ENCODE peak calls at places on chromosomes 4 and X, in five cellular contexts. One of them, this sample, is unnamed.

GRCh38 chr4:33302298-33302697 is 2582.1 kb downstream of the PCDH7 start:
- DNase-seq in GM23338: no peak
- DNase-seq in GM23248: no peak
- DNase-seq in astrocyte: peak; percentile 68
- DNase-seq in Karpas-422: no peak
- DNase-seq in this sample: no peak

GRCh38 chr4:163165217-163166017 is 1.3 kb downstream of the NAF1 start:
- DNase-seq in astrocyte: peak; percentile 22
- DNase-seq in GM23338: no peak
- DNase-seq in Karpas-422: peak; percentile 70
- DNase-seq in GM23248: peak; percentile 33
- DNase-seq in this sample: no peak

GRCh38 chr4:20916106-20916505 is 215.8 kb downstream of the PACRGL start:
- DNase-seq in Karpas-422: no peak
- DNase-seq in GM23338: no peak
- DNase-seq in astrocyte: peak; percentile 0
- DNase-seq in GM23248: no peak
- DNase-seq in this sample: no peak

GRCh38 chr4:8723222-8723980 is 130.8 kb downstream of the CPZ start:
- DNase-seq in GM23248: no peak
- DNase-seq in GM23338: no peak
- DNase-seq in Karpas-422: no peak
- DNase-seq in astrocyte: no peak
- DNase-seq in this sample: peak; percentile 23

GRCh38 chrX:18789916-18790315 is 82.5 kb downstream of the PPEF1 start:
- DNase-seq in GM23248: no peak
- DNase-seq in GM23338: no peak
- DNase-seq in astrocyte: no peak
- DNase-seq in Karpas-422: no peak
- DNase-seq in this sample: no peak

GRCh38 chrX:118751950-118752783 is 24.8 kb downstream of the IL13RA1 start:
- DNase-seq in Karpas-422: no peak
- DNase-seq in astrocyte: no peak
- DNase-seq in GM23248: no peak
- DNase-seq in GM23338: no peak
- DNase-seq in this sample: no peak

GRCh38 chr4:5700459-5700858 is 7.9 kb downstream of the EVC2 start:
- DNase-seq in astrocyte: no peak
- DNase-seq in Karpas-422: no peak
- DNase-seq in GM23338: no peak
- DNase-seq in GM23248: no peak
- DNase-seq in this sample: no peak

GRCh38 chr4:28886934-28887333 is 1833.2 kb upstream of the PCDH7 start:
- DNase-seq in Karpas-422: no peak
- DNase-seq in GM23248: peak; percentile 52
- DNase-seq in GM23338: no peak
- DNase-seq in astrocyte: peak; percentile 10
- DNase-seq in this sample: no peak

GRCh38 chrX:19792412-19792811 is 95.0 kb downstream of the SH3KBP1 start:
- DNase-seq in Karpas-422: peak; percentile 64
- DNase-seq in GM23248: no peak
- DNase-seq in astrocyte: no peak
- DNase-seq in GM23338: no peak
- DNase-seq in this sample: no peak

GRCh38 chr4:6221851-6222760 is 21.8 kb upstream of the JAKMIP1 start:
- DNase-seq in GM23338: peak; percentile 88
- DNase-seq in Karpas-422: no peak
- DNase-seq in astrocyte: no peak
- DNase-seq in GM23248: peak; percentile 49
- DNase-seq in this sample: no peak

GRCh38 chrX:6225307-6226052 is 3.2 kb downstream of the NLGN4X start:
- DNase-seq in GM23338: peak; percentile 32
- DNase-seq in Karpas-422: peak; percentile 76
- DNase-seq in GM23248: no peak
- DNase-seq in astrocyte: no peak
- DNase-seq in this sample: peak; percentile 62

GRCh38 chrX:68203656-68204055 is 229.6 kb downstream of the OPHN1 start:
- DNase-seq in Karpas-422: no peak
- DNase-seq in astrocyte: no peak
- DNase-seq in GM23248: no peak
- DNase-seq in GM23338: no peak
- DNase-seq in this sample: no peak
- H4K20me1 ChIP-seq in Karpas-422: no peaks in the 10 kb centered on the region
- H4K20me1 ChIP-seq in astrocyte: no peaks in the 10 kb centered on the region
- H4K20me1 ChIP-seq in GM23248: no peaks in the 10 kb centered on the region
- H4K20me1 ChIP-seq in GM23338: no peaks in the 10 kb centered on the region
- H4K20me1 ChIP-seq in this sample: no peaks in the 10 kb centered on the region

DNA sequence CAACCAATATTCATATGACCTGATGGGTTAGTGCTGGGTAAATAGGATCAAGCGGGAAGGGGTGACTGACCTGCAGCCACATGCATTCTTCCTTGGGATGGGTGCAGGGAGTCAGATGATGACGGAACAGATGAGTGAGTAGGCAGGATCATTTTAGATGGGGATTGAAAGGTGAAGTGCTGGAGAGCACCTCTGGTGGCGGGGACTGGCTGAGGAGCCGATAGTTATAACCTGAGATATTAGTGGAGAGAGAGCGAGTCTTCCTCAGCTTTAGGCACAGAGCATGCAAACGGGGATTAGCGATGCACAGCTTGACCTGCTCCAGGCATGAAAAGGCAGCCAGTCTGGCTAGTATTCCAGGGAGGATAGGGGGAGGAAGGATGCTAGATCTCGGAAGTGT is 99.1 kb downstream of the AFF1 start:
- DNase-seq in astrocyte: no peak
- DNase-seq in GM23338: peak; percentile 67
- DNase-seq in Karpas-422: no peak
- DNase-seq in GM23248: no peak
- DNase-seq in this sample: no peak
- H4K20me1 ChIP-seq in astrocyte: peaks cover 82% of the 10 kb centered on the region
- H4K20me1 ChIP-seq in GM23338: peaks cover 28% of the 10 kb centered on the region
- H4K20me1 ChIP-seq in Karpas-422: peaks cover 19% of the 10 kb centered on the region
- H4K20me1 ChIP-seq in GM23248: peaks cover 4% of the 10 kb centered on the region
- H4K20me1 ChIP-seq in this sample: peaks cover 19% of the 10 kb centered on the region

DNA sequence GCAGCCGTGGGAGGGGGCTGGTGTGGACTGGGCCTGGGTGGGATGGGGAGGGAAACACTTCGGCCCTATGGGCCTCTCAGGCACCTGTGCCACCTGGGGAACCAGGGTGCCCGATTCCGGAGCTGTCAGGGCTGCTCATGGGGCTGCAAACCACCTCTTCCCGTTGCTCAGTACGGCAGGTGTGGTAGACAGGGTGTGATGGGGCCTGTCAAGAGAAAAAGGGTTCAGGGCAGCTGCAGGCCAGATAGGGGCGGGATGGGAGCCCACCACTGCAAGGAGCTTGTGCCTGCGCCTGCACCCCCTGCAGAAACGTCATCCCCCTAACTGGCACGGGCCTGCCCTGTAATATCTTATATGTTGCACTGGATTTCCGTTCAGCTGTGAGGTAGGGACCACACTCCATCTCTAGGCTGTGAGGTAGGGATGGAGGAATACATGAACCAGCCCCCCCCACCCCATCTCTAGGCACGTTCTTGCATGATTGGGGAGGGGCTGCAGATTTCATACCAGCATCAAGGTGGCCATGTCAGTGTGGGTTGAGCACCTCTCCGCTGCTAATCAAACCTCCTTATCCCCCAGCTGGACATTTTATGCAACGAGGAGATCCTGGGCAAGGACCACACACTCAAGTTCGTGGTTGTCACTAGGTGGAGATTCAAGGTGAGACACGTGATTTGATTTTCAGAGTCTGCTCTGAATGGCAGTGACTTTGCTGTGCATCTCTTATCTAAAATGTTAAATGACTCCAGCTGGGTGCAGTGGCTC is 59.0 kb downstream of the PCGF3 start:
- DNase-seq in GM23338: no peak
- DNase-seq in Karpas-422: no peak
- DNase-seq in GM23248: no peak
- DNase-seq in astrocyte: no peak
- DNase-seq in this sample: peak; percentile 62
- H4K20me1 ChIP-seq in GM23338: peaks cover 42% of the 10 kb centered on the region
- H4K20me1 ChIP-seq in Karpas-422: no peaks in the 10 kb centered on the region
- H4K20me1 ChIP-seq in GM23248: peaks cover 3% of the 10 kb centered on the region
- H4K20me1 ChIP-seq in astrocyte: peaks cover 94% of the 10 kb centered on the region
- H4K20me1 ChIP-seq in this sample: peaks cover 74% of the 10 kb centered on the region

GRCh38 chrX:44884944-44885343 is 12.0 kb downstream of the KDM6A start:
- DNase-seq in Karpas-422: no peak
- DNase-seq in GM23338: no peak
- DNase-seq in GM23248: no peak
- DNase-seq in astrocyte: no peak
- DNase-seq in this sample: no peak
- H4K20me1 ChIP-seq in Karpas-422: peaks cover 39% of the 10 kb centered on the region
- H4K20me1 ChIP-seq in GM23338: peaks cover 6% of the 10 kb centered on the region
- H4K20me1 ChIP-seq in GM23248: no peaks in the 10 kb centered on the region
- H4K20me1 ChIP-seq in astrocyte: peaks cover 49% of the 10 kb centered on the region
- H4K20me1 ChIP-seq in this sample: peaks cover 64% of the 10 kb centered on the region

DNA sequence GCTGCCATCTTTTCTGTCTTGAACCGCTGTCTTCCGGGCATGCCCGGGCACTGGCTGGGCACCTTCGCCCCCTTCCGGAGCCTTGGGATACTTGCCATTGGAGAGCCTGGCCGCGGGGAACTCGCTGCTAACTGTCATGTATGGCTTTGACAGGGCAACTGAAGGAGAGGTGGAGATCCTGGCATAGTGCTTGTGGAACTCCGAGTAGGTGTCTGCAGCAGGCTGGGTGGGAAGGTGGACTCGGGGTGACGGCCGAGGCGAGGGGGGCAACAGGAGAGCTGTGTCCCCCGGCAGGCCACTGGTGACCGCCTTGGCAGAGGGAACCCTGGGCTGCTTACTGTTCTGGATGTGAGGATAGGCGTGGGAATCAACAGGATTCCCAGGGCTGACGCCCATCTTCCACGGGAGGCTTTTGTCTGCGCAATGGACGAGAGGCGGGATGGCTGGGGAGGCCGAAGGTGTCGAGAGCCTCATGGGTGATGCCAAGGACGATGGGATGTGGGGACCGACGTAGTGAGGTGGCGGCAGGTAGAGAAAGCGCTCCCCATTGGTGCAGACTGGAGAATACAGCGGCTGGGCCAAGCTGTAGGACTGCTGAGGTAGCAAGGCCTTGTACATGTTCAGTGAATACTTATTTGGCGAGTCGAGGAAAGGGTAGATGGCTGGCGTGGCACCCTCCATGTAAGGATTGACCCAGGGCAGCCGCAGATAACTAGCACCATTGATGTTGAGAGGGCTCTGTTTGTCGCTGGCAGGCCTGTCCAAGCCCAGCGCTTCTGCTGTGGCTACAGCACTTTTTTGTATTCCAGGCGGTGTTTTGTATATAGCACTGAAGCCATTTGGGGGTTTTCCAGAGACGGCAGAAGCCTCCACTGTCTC is 23.4 kb downstream of the BCOR start:
- DNase-seq in GM23248: no peak
- DNase-seq in Karpas-422: no peak
- DNase-seq in GM23338: no peak
- DNase-seq in astrocyte: no peak
- DNase-seq in this sample: no peak
- H4K20me1 ChIP-seq in GM23248: no peaks in the 10 kb centered on the region
- H4K20me1 ChIP-seq in Karpas-422: peaks cover 23% of the 10 kb centered on the region
- H4K20me1 ChIP-seq in GM23338: peaks cover 4% of the 10 kb centered on the region
- H4K20me1 ChIP-seq in astrocyte: peaks cover 28% of the 10 kb centered on the region
- H4K20me1 ChIP-seq in this sample: peaks cover 22% of the 10 kb centered on the region

DNA sequence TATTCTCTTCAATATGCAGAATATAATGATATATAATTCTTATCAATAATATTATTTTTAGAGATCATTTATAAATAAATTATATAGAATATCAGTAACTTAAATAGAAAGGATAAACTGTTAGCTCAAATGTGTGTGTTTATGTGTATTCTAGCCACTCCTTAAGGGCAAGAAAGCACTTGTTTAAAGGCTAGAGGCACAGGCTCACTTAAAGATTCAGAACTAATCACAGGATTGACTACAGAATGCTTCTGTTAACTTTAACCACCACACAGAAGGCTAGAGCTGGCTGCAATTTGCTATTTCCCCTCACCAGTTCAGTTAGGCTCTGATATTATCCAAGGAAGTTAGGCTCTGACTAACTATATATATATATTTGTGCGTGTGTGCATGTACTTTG is 69.6 kb downstream of the TBCK start:
- DNase-seq in astrocyte: no peak
- DNase-seq in GM23248: no peak
- DNase-seq in Karpas-422: no peak
- DNase-seq in GM23338: no peak
- DNase-seq in this sample: no peak
- H4K20me1 ChIP-seq in astrocyte: no peaks in the 10 kb centered on the region
- H4K20me1 ChIP-seq in GM23248: no peaks in the 10 kb centered on the region
- H4K20me1 ChIP-seq in Karpas-422: no peaks in the 10 kb centered on the region
- H4K20me1 ChIP-seq in GM23338: no peaks in the 10 kb centered on the region
- H4K20me1 ChIP-seq in this sample: no peaks in the 10 kb centered on the region

GRCh38 chrX:109719262-109719661 is 13.8 kb downstream of the ACSL4 start:
- DNase-seq in GM23248: no peak
- DNase-seq in Karpas-422: no peak
- DNase-seq in GM23338: peak; percentile 5
- DNase-seq in astrocyte: no peak
- DNase-seq in this sample: no peak
- H4K20me1 ChIP-seq in GM23248: no peaks in the 10 kb centered on the region
- H4K20me1 ChIP-seq in Karpas-422: no peaks in the 10 kb centered on the region
- H4K20me1 ChIP-seq in GM23338: no peaks in the 10 kb centered on the region
- H4K20me1 ChIP-seq in astrocyte: peaks cover 20% of the 10 kb centered on the region
- H4K20me1 ChIP-seq in this sample: peaks cover 8% of the 10 kb centered on the region